ENCODE peak calls at places on chromosome 11, in eight cellular contexts. O, N, P, Y, I, H, X and G are unnamed samples.

GRCh38 chr11:85934599-85935169 is 79.5 kb downstream of the CCDC83 start:
- DNase-seq in O (no peak), N (no peak), P (no peak), Y (no peak), I (no peak), H (no peak), X (no peak), G (no peak)

GRCh38 chr11:60880635-60881282 is 13.4 kb downstream of the ZP1 start:
- DNase-seq in O (no peak), N (no peak), P (no peak), Y (no peak), I (no peak), H (no peak), X (no peak), G (no peak)

GRCh38 chr11:42205518-42205917 is 746.1 kb upstream of the LRRC4C start:
- DNase-seq in O (no peak), N (no peak), P (peak; percentile 72), Y (no peak), I (no peak), H (no peak), X (no peak), G (no peak)

GRCh38 chr11:73525611-73526010 is 72.3 kb downstream of the FAM168A start:
- DNase-seq in O (no peak), N (no peak), P (no peak), Y (no peak), I (no peak), H (no peak), X (no peak), G (no peak)

GRCh38 chr11:47631473-47631872 is 10.9 kb downstream of the MTCH2 start:
- DNase-seq in O (no peak), N (no peak), P (no peak), Y (no peak), I (no peak), H (no peak), X (no peak), G (no peak)

GRCh38 chr11:1205987-1206331 is 16.9 kb upstream of the MUC5B start:
- DNase-seq in O (no peak), N (no peak), P (no peak), Y (no peak), I (no peak), H (no peak), X (no peak), G (no peak)

GRCh38 chr11:74185695-74186094 is 14.6 kb downstream of the PPME1 start:
- DNase-seq in O (no peak), N (no peak), P (no peak), Y (no peak), I (no peak), H (no peak), X (no peak), G (no peak)

GRCh38 chr11:45896392-45897068 is 10.5 kb downstream of the FREY1 start:
- DNase-seq in O (no peak), N (no peak), P (no peak), Y (no peak), I (no peak), H (no peak), X (peak; percentile 69), G (no peak)

GRCh38 chr11:119448380-119448779 is 25.4 kb upstream of the THY1 start:
- DNase-seq in O (no peak), N (no peak), P (no peak), Y (no peak), I (no peak), H (no peak), X (no peak), G (no peak)

GRCh38 chr11:79439430-79439892 is 1.4 kb downstream of the TENM4 start:
- DNase-seq in O (no peak), N (no peak), P (no peak), Y (no peak), I (peak; percentile 40), H (no peak), X (no peak), G (no peak)

GRCh38 chr11:119346605-119347004 is at the start of gene MFRP:
- DNase-seq in O (no peak), N (no peak), P (no peak), Y (no peak), I (no peak), H (no peak), X (no peak), G (no peak)

GRCh38 chr11:84241374-84242131 is 955.4 kb upstream of the CCDC90B start:
- DNase-seq in O (no peak), N (no peak), P (no peak), Y (no peak), I (no peak), H (no peak), X (no peak), G (no peak)

GRCh38 chr11:126607374-126607773 is 251.9 kb downstream of the ST3GAL4 start:
- DNase-seq in O (peak; percentile 59), N (peak; percentile 64), P (peak; percentile 74), Y (peak; percentile 52), I (peak; percentile 91), H (peak; percentile 2), X (peak; percentile 47), G (peak; percentile 18)

GRCh38 chr11:3128356-3129180 is 36.5 kb downstream of the OSBPL5 start:
- DNase-seq in O (no peak), N (no peak), P (no peak), Y (no peak), I (no peak), H (no peak), X (no peak), G (no peak)

GRCh38 chr11:77047007-77047927 is 13.1 kb downstream of the B3GNT6 start:
- DNase-seq in O (peak; percentile 85), N (peak; percentile 74), P (peak; percentile 99), Y (no peak), I (peak; percentile 74), H (peak; percentile 95), X (peak; percentile 47), G (peak; percentile 86)

GRCh38 chr11:69516526-69516925 is 35.1 kb downstream of the LINC01488 start:
- DNase-seq in O (peak; percentile 15), N (no peak), P (no peak), Y (no peak), I (no peak), H (no peak), X (no peak), G (no peak)

GRCh38 chr11:134584706-134585445 is 172.8 kb upstream of the B3GAT1 start:
- DNase-seq in O (no peak), N (no peak), P (no peak), Y (peak; percentile 29), I (no peak), H (no peak), X (no peak), G (no peak)

GRCh38 chr11:36350137-36350513 is 54.0 kb downstream of the PRR5L start:
- DNase-seq in O (no peak), N (no peak), P (no peak), Y (no peak), I (no peak), H (no peak), X (no peak), G (no peak)

GRCh38 chr11:68653486-68654430 is 30.6 kb upstream of the GAL start:
- DNase-seq in O (no peak), N (no peak), P (no peak), Y (no peak), I (no peak), H (no peak), X (no peak), G (no peak)

GRCh38 chr11:86383314-86383713 is 8.6 kb downstream of the CCDC81 start:
- DNase-seq in O (no peak), N (no peak), P (no peak), Y (no peak), I (no peak), H (no peak), X (no peak), G (no peak)

GRCh38 chr11:115737875-115738274 is 233.7 kb upstream of the CADM1 start:
- DNase-seq in O (no peak), N (no peak), P (no peak), Y (no peak), I (no peak), H (no peak), X (no peak), G (no peak)

GRCh38 chr11:35344990-35345655 is 74.2 kb downstream of the SLC1A2 start:
- DNase-seq in O (no peak), N (no peak), P (no peak), Y (no peak), I (no peak), H (no peak), X (no peak), G (no peak)

GRCh38 chr11:13304655-13305340 is 27.2 kb downstream of the BMAL1 start:
- DNase-seq in O (no peak), N (no peak), P (no peak), Y (no peak), I (no peak), H (no peak), X (no peak), G (no peak)

GRCh38 chr11:61516675-61517516 is 8.3 kb downstream of the LRRC10B start:
- DNase-seq in O (no peak), N (peak; percentile 35), P (peak; percentile 74), Y (peak; percentile 93), I (peak; percentile 75), H (peak; percentile 20), X (peak; percentile 72), G (no peak)

GRCh38 chr11:12077535-12078280 is 32.7 kb upstream of the MICAL2 start:
- DNase-seq in O (no peak), N (no peak), P (no peak), Y (no peak), I (no peak), H (no peak), X (no peak), G (no peak)

GRCh38 chr11:14973621-14974020 is 1.5 kb upstream of the CALCA start:
- DNase-seq in O (no peak), N (no peak), P (no peak), Y (peak; percentile 73), I (no peak), H (no peak), X (peak; percentile 16), G (no peak)

GRCh38 chr11:90639687-90640086 is 416.8 kb upstream of the CHORDC1 start:
- DNase-seq in O (no peak), N (no peak), P (no peak), Y (no peak), I (no peak), H (no peak), X (no peak), G (no peak)

GRCh38 chr11:118434553-118435232 is 1.6 kb upstream of the KMT2A start:
- DNase-seq in O (no peak), N (no peak), P (peak; percentile 38), Y (peak; percentile 70), I (no peak), H (no peak), X (peak; percentile 67), G (no peak)

GRCh38 chr11:109251230-109251629 is 170.8 kb upstream of the C11orf87 start:
- DNase-seq in O (no peak), N (no peak), P (no peak), Y (no peak), I (no peak), H (no peak), X (no peak), G (no peak)